ENCODE peak calls at places on chromosomes 2 and 18, in seven cellular contexts. I, R, W, T, Q, P and Z are unnamed samples. For H3K4me1, the result is how much of the 10 kb centered on the place peaks cover.

GRCh38 chr18:75753753-75754152 is 326.2 kb upstream of the SMIM21 start:
- DNase-seq in T (no peak), R (no peak), Q (no peak), P (no peak), W (no peak), I (no peak), Z (no peak)

GRCh38 chr2:109260886-109261700 is 132.1 kb downstream of the SH3RF3 start:
- DNase-seq in I (no peak), R (no peak), Q (peak), W (no peak), P (no peak), T (peak), Z (no peak)

GRCh38 chr2:3242747-3243369 is 134.8 kb downstream of the EIPR1 start:
- DNase-seq in T (peak), R (no peak), W (no peak), Q (no peak), I (no peak), P (no peak), Z (no peak)

GRCh38 chr2:74414475-74414874 is 6.9 kb downstream of the C2orf81 start:
- DNase-seq in T (no peak), R (no peak), Q (no peak), P (no peak), W (no peak), I (no peak), Z (no peak)

GRCh38 chr2:70443078-70443465 is 110.6 kb downstream of the TGFA start:
- DNase-seq in I (no peak), W (no peak), P (no peak), T (no peak), R (no peak), Q (no peak), Z (no peak)

GRCh38 chr18:52747869-52748268 is 407.9 kb downstream of the DCC start:
- DNase-seq in W (no peak), I (no peak), T (no peak), Q (no peak), R (no peak), P (no peak), Z (peak)

GRCh38 chr2:224085246-224085645 is 46.2 kb upstream of the SERPINE2 start:
- DNase-seq in I (no peak), Q (peak), T (no peak), P (peak), W (peak), R (no peak), Z (no peak)

GRCh38 chr18:78543201-78543725 is 436.4 kb upstream of the SALL3 start:
- DNase-seq in I (no peak), R (no peak), W (no peak), Q (no peak), T (no peak), P (no peak), Z (no peak)

GRCh38 chr2:23418490-23418911 is 33.5 kb downstream of the KLHL29 start:
- DNase-seq in P (no peak), R (no peak), I (no peak), Q (no peak), W (peak), T (no peak), Z (no peak)

GRCh38 chr2:33134086-33134763 is 187.5 kb downstream of the LTBP1 start:
- DNase-seq in P (peak), W (peak), Q (peak), I (peak), R (no peak), T (no peak), Z (peak)

GRCh38 chr2:158668394-158668793 is 126.7 kb upstream of the DAPL1 start:
- DNase-seq in R (no peak), Q (no peak), P (no peak), T (no peak), I (no peak), W (peak), Z (no peak)

GRCh38 chr2:197309369-197310231 is 980 bp downstream of the ANKRD44 start:
- DNase-seq in T (peak), R (peak), P (no peak), Q (no peak), W (no peak), I (peak), Z (peak)

GRCh38 chr18:70420151-70420898 is 131.5 kb downstream of the SOCS6 start:
- DNase-seq in Q (peak), R (no peak), P (no peak), W (peak), I (no peak), T (no peak), Z (no peak)

GRCh38 chr2:38740851-38741541 is 10.2 kb downstream of the SRSF7 start:
- DNase-seq in Q (peak), R (no peak), T (peak), I (no peak), W (peak), P (no peak), Z (peak)

GRCh38 chr2:240784629-240785423 is 35.2 kb downstream of the KIF1A start:
- DNase-seq in I (peak), T (no peak), W (no peak), Q (no peak), R (peak), P (no peak), Z (peak)

GRCh38 chr2:27773959-27774358 is 2.4 kb downstream of the MRPL33 start:
- DNase-seq in Q (no peak), P (no peak), R (no peak), I (no peak), T (no peak), W (no peak), Z (no peak)

GRCh38 chr18:59446012-59446411 is 86.9 kb upstream of the LMAN1 start:
- DNase-seq in Q (no peak), I (no peak), W (peak), P (no peak), T (no peak), R (no peak), Z (no peak)

GRCh38 chr2:120625865-120626560 is 109.7 kb upstream of the GLI2 start:
- DNase-seq in P (no peak), R (no peak), T (no peak), W (no peak), Q (no peak), I (no peak), Z (no peak)

GRCh38 chr2:149365826-149366583 is 35.6 kb downstream of the LYPD6 start:
- DNase-seq in R (no peak), I (no peak), P (peak), Q (no peak), T (no peak), W (peak), Z (no peak)

GRCh38 chr18:63208676-63209075 is 110.9 kb downstream of the BCL2 start:
- DNase-seq in Q (no peak), T (peak), P (no peak), I (no peak), W (no peak), R (no peak), Z (no peak)

GRCh38 chr2:65583061-65583460 is 150.7 kb upstream of the SPRED2 start:
- DNase-seq in I (no peak), R (no peak), P (no peak), W (no peak), Q (no peak), T (no peak), Z (no peak)

GRCh38 chr18:7683753-7684152 is 116.6 kb downstream of the PTPRM start:
- DNase-seq in I (no peak), Q (no peak), T (no peak), R (no peak), W (no peak), P (no peak), Z (no peak)

GRCh38 chr2:161677634-161678033 is 53.4 kb downstream of the SLC4A10 start:
- DNase-seq in Q (no peak), I (no peak), W (no peak), T (no peak), P (no peak), R (no peak), Z (no peak)

GRCh38 chr18:63409301-63409700 is 13.0 kb downstream of the VPS4B start:
- DNase-seq in W (peak), Q (no peak), I (no peak), R (no peak), P (no peak), T (peak), Z (no peak)

GRCh38 chr2:20040489-20041172 is 10.8 kb downstream of the LAPTM4A start:
- DNase-seq in P (no peak), W (peak), R (no peak), T (no peak), Q (no peak), I (no peak), Z (no peak)

GRCh38 chr2:102436284-102436683 is 13.3 kb downstream of the IL18RAP start:
- DNase-seq in Q (no peak), I (no peak), P (no peak), R (no peak), T (no peak), W (peak), Z (no peak)

GRCh38 chr2:111671426-111672150 is 212.4 kb downstream of the ANAPC1 start:
- DNase-seq in I (peak), R (no peak), T (no peak), Q (peak), W (no peak), P (no peak), Z (peak)

GRCh38 chr2:72778410-72778809 is 47.4 kb downstream of the EXOC6B start:
- DNase-seq in P (no peak), I (no peak), T (no peak), Q (peak), W (peak), R (no peak), Z (no peak)

GRCh38 chr2:122445003-122445402 is 689.6 kb downstream of the TSN start:
- DNase-seq in P (no peak), T (no peak), R (no peak), I (no peak), W (no peak), Q (no peak), Z (no peak)

GRCh38 chr2:10914272-10914693 is 2.5 kb downstream of the KCNF1 start:
- DNase-seq in T (no peak), I (no peak), Q (peak), R (no peak), P (no peak), W (peak), Z (no peak)

GRCh38 chr18:49953416-49953815 is 140.1 kb upstream of the ACAA2 start:
- DNase-seq in Q (no peak), I (no peak), P (no peak), T (no peak), W (no peak), R (no peak), Z (no peak)

GRCh38 chr2:229296561-229296960 is 25.5 kb upstream of the PID1 start:
- DNase-seq in P (no peak), Q (no peak), W (no peak), R (no peak), T (no peak), I (no peak), Z (no peak)

GRCh38 chr2:240069846-240070245 is 16.5 kb upstream of the OR6B3 start:
- DNase-seq in T (no peak), W (no peak), R (no peak), P (no peak), I (no peak), Q (no peak), Z (no peak)

DNA sequence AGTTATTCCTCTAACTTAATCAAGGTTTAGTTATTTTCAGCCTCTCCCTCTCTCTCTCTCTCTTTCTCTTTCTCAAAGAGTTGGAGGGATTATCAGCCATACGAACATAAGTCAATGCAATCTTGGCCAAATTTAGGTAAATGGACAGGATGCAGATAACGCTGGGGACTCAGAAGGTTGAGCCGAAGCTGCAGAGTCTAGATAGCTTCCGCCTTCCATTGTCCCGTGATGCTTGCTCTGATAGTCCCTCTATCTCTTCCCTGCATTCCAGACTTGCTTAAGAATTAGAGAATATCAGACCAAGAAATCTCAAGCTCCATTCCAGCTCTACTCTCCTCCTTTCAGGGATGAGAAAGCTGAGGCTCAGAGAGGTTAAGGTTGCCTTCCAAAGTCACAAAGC is 502.8 kb upstream of the TNP1 start:
- DNase-seq in I (no peak), Q (no peak), P (no peak), T (no peak), R (no peak), W (no peak), Z (no peak)
- H3K4me1 ChIP-seq in I (under half), Q (under half), P (under half), T (under half), R (under half), W (under half), Z (under half)

DNA sequence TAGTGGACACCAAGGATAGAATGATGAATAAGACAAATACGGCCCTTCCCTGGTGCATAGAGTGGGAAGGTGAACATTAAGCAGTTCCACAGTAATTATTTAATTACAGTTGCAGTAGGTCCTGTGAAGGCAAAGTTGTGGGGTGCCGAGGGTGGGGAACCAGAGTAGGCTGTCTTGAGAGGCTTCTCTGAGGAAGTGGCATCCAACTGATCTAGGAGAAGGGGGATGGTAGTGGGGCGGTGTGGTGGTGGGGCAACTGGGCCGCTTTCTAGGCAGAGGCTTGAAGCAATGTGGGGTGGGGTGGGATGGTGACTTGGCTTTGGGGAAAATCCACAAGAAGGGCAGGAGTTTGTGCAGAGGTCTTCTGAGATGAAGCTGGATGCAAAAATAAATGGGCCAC is 11.7 kb downstream of the ACSL3 start:
- DNase-seq in Q (no peak), P (no peak), I (no peak), W (no peak), R (no peak), T (no peak), Z (no peak)
- H3K4me3 ChIP-seq in Q (no peak), P (no peak), I (no peak), W (no peak), R (no peak), T (no peak), Z (no peak)

DNA sequence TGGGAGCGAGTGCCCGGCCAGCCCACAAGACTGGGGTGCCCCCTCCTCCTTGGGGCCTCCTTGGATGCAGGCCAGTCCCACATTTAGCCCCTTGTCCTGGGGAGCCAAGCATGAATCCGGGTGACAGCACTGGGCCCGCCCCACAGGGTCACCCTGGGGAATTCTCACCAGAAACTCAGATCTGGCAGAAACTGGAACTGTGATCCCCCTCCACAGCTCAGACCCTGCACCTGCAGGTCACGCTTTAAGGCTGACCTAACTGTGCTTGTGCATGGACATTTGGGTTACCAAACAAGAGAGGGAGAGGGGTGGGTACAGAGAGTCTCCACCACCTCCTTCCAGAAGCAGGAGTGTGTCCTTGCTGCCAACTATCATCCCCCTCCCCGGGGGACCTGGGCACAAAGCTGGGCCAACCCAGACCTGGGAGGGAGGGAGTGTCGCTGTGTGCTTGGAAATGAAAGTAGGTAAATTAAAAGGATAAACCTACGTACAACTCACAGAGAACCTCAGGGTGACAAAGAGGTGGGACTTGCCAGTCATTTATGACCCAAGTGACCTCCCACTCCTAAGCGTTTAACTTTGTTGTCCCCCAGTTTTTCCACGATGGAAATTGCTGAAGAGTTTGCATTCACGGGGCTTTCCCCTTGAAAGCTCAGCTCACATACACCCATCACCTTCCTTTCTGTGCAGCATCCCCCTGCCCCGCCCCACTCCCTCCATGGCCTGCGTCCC is 9.1 kb downstream of the ITM2C start:
- DNase-seq in R (no peak), P (no peak), Q (no peak), W (no peak), T (no peak), I (no peak), Z (no peak)
- H3K4me1 ChIP-seq in R (under half), P (under half), Q (under half), W (under half), T (under half), I (under half), Z (under half)

DNA sequence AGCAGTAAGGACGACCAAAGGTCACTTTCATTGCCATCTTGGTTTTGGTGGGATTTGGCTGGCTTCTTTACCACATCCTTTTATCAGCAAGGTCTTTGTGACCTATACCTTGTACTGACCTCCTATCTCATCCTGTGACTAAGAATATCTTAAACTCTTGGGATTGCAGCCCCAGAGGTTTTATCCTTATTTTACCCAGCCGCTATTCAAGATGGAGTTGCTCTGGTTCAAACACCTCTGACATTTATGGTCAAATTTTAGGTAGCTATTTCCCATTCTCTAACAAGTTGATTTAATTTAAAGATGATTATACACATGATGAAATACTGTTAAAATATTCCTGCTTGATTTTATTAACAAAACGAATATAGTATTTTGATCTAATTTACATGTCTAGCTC is 326.1 kb downstream of the ARHGAP15 start:
- DNase-seq in T (no peak), Q (no peak), R (no peak), W (no peak), P (no peak), I (no peak), Z (no peak)
- H3K4me3 ChIP-seq in T (no peak), Q (no peak), R (no peak), W (no peak), P (no peak), I (no peak), Z (no peak)